ENCODE peak calls at places on chromosomes 2 and 18, in nine cellular contexts. I, P, B, Y, R, M, O, A and L are unnamed samples.

GRCh38 chr2:225013432-225014048 is 28.7 kb downstream of the DOCK10 start:
- DNase-seq in I (no peak), P (no peak), B (no peak), Y (no peak), R (peak), M (no peak), O (no peak), A (peak), L (no peak)

GRCh38 chr2:240442891-240443715 is 7.6 kb downstream of the GPC1 start:
- DNase-seq in I (no peak), P (no peak), B (no peak), Y (no peak), R (no peak), M (no peak), O (no peak), A (no peak), L (no peak)

GRCh38 chr2:101699939-101700442 is 2.5 kb downstream of the MAP4K4 start:
- DNase-seq in I (no peak), P (no peak), B (no peak), Y (no peak), R (no peak), M (no peak), O (no peak), A (no peak), L (no peak)

GRCh38 chr2:28687640-28688039 is 64.0 kb upstream of the PPP1CB start:
- DNase-seq in I (no peak), P (no peak), B (no peak), Y (no peak), R (no peak), M (no peak), O (no peak), A (no peak), L (no peak)

GRCh38 chr18:28175930-28176673 is 828 bp downstream of the CDH2 start:
- DNase-seq in I (no peak), P (peak), B (no peak), Y (no peak), R (no peak), M (no peak), O (peak), A (peak), L (no peak)

GRCh38 chr2:58845011-58845410 is 603.9 kb upstream of the FANCL start:
- DNase-seq in I (no peak), P (no peak), B (no peak), Y (no peak), R (no peak), M (no peak), O (no peak), A (no peak), L (no peak)

GRCh38 chr18:55161966-55162365 is 202.7 kb upstream of the CCDC68 start:
- DNase-seq in I (no peak), P (no peak), B (no peak), Y (no peak), R (no peak), M (no peak), O (peak), A (no peak), L (no peak)

GRCh38 chr2:238969857-238970256 is 122.0 kb downstream of the TWIST2 start:
- DNase-seq in I (no peak), P (no peak), B (no peak), Y (no peak), R (no peak), M (no peak), O (no peak), A (no peak), L (no peak)

GRCh38 chr18:42159146-42159545 is 204.1 kb downstream of the PIK3C3 start:
- DNase-seq in I (no peak), P (no peak), B (no peak), Y (no peak), R (no peak), M (no peak), O (no peak), A (no peak), L (no peak)

GRCh38 chr2:156339110-156339847 is 6.8 kb upstream of the NR4A2 start:
- DNase-seq in I (no peak), P (no peak), B (no peak), Y (no peak), R (no peak), M (no peak), O (no peak), A (peak), L (no peak)

GRCh38 chr18:43846302-43846701 is 569.0 kb upstream of the SYT4 start:
- DNase-seq in I (no peak), P (no peak), B (no peak), Y (no peak), R (no peak), M (no peak), O (no peak), A (no peak), L (no peak)

GRCh38 chr2:47599171-47599570 is 183.8 kb upstream of the MSH6 start:
- DNase-seq in I (no peak), P (no peak), B (peak), Y (no peak), R (no peak), M (no peak), O (no peak), A (no peak), L (no peak)

GRCh38 chr18:58727776-58728500 is 56.7 kb downstream of the MALT1 start:
- DNase-seq in I (no peak), P (no peak), B (no peak), Y (no peak), R (peak), M (no peak), O (peak), A (no peak), L (no peak)

GRCh38 chr2:174328309-174329156 is 6.2 kb upstream of the SP9 start:
- DNase-seq in I (no peak), P (no peak), B (no peak), Y (no peak), R (no peak), M (no peak), O (no peak), A (peak), L (no peak)

GRCh38 chr2:131044078-131044756 is 49.0 kb downstream of the FAM168B start:
- DNase-seq in I (no peak), P (no peak), B (no peak), Y (no peak), R (no peak), M (no peak), O (no peak), A (no peak), L (no peak)

GRCh38 chr2:171109571-171109970 is 51.1 kb downstream of the TLK1 start:
- DNase-seq in I (no peak), P (no peak), B (no peak), Y (no peak), R (no peak), M (no peak), O (no peak), A (no peak), L (no peak)

GRCh38 chr2:57465067-57465466 is 581.5 kb upstream of the VRK2 start:
- DNase-seq in I (no peak), P (no peak), B (no peak), Y (no peak), R (no peak), M (no peak), O (no peak), A (no peak), L (no peak)

GRCh38 chr2:10835052-10835970 is 22.7 kb upstream of the PDIA6 start:
- DNase-seq in I (peak), P (peak), B (peak), Y (peak), R (peak), M (peak), O (peak), A (peak), L (peak)

GRCh38 chr18:62069556-62069955 is 117.3 kb downstream of the PIGN start:
- DNase-seq in I (no peak), P (no peak), B (no peak), Y (no peak), R (no peak), M (no peak), O (no peak), A (no peak), L (no peak)

GRCh38 chr2:164479460-164479859 is 141.8 kb downstream of the GRB14 start:
- DNase-seq in I (no peak), P (peak), B (no peak), Y (no peak), R (peak), M (peak), O (no peak), A (peak), L (peak)

GRCh38 chr2:2291500-2292260 is 39.4 kb downstream of the MYT1L start:
- DNase-seq in I (no peak), P (peak), B (no peak), Y (no peak), R (no peak), M (no peak), O (peak), A (peak), L (peak)

GRCh38 chr2:235055891-235056516 is 104.2 kb downstream of the SH3BP4 start:
- DNase-seq in I (peak), P (no peak), B (peak), Y (no peak), R (peak), M (peak), O (no peak), A (peak), L (no peak)

GRCh38 chr2:36427790-36428243 is 72.2 kb downstream of the CRIM1 start:
- DNase-seq in I (no peak), P (no peak), B (no peak), Y (no peak), R (no peak), M (no peak), O (no peak), A (peak), L (no peak)

DNA sequence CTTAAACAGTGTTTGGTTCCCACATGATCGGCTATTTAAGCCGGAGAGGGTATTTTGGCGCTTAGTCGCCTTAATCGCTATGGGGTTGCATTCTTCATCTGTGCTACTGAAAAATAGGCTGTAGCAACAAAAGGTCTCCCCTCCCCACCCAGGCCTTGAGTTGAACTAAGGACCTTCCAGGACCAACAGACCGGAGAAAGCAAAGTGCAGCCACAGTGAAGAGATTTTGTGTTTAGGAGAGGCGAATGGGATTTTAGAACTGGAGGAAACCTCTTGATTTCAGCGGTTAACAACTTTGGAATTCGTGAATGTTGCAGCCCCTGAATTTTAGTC is 1.4 kb downstream of the ITGA6 start:
- DNase-seq in I (no peak), P (no peak), B (no peak), Y (no peak), R (no peak), M (no peak), O (no peak), A (no peak), L (no peak)
- H3K27ac ChIP-seq in I (peak), P (peak), B (no peak), Y (peak), R (no peak), M (peak), O (peak), A (peak), L (no peak)

GRCh38 chr18:8607776-8608682 is 1.2 kb upstream of the RAB12 start:
- DNase-seq in I (no peak), P (no peak), B (peak), Y (no peak), R (no peak), M (no peak), O (no peak), A (no peak), L (no peak)
- H3K27ac ChIP-seq in I (peak), P (peak), B (peak), Y (peak), R (no peak), M (peak), O (peak), A (no peak), L (peak)

DNA sequence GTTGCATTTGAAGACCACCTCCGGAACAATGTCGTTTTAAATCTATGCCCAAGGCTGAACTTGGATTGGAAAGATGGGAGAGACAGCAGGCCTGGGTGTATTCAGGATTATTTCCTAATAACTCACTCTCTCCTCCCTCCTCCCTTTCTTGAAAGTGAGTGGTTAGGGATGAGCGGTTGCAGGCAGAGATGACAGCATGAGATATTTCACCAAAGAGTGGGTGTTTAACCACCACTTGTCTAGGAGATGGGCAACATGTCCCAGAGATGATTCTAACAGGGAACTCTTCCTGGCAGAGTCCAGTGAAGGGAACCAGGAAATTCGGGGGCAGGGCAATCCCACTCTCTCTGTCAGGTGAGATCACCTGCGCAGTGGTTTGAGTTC is 123.2 kb downstream of the KCTD1 start:
- DNase-seq in I (no peak), P (no peak), B (no peak), Y (no peak), R (no peak), M (no peak), O (no peak), A (no peak), L (no peak)
- H3K27ac ChIP-seq in I (no peak), P (no peak), B (no peak), Y (no peak), R (no peak), M (no peak), O (no peak), A (peak), L (no peak)

GRCh38 chr18:3025544-3025943 is 12.6 kb upstream of the LPIN2 start:
- DNase-seq in I (no peak), P (no peak), B (no peak), Y (no peak), R (no peak), M (no peak), O (no peak), A (no peak), L (no peak)
- H3K27ac ChIP-seq in I (no peak), P (no peak), B (no peak), Y (no peak), R (no peak), M (no peak), O (peak), A (no peak), L (no peak)

GRCh38 chr2:195899226-195899625 is 169.4 kb downstream of the DNAH7 start:
- DNase-seq in I (no peak), P (no peak), B (no peak), Y (no peak), R (peak), M (no peak), O (no peak), A (no peak), L (no peak)
- H3K27ac ChIP-seq in I (no peak), P (no peak), B (no peak), Y (no peak), R (peak), M (no peak), O (no peak), A (no peak), L (no peak)

GRCh38 chr2:55885944-55886281 is 37.7 kb downstream of the EFEMP1 start:
- DNase-seq in I (no peak), P (no peak), B (no peak), Y (no peak), R (no peak), M (no peak), O (no peak), A (no peak), L (no peak)

GRCh38 chr2:55887906-55888625 is 35.5 kb downstream of the EFEMP1 start:
- DNase-seq in I (no peak), P (no peak), B (no peak), Y (no peak), R (peak), M (no peak), O (no peak), A (peak), L (no peak)

GRCh38 chr2:55888941-55889340 is 34.6 kb downstream of the EFEMP1 start:
- DNase-seq in I (no peak), P (no peak), B (no peak), Y (no peak), R (no peak), M (no peak), O (peak), A (no peak), L (no peak)

GRCh38 chr2:55885129-55885943 is 38.2 kb downstream of the EFEMP1 start:
- DNase-seq in I (no peak), P (no peak), B (no peak), Y (no peak), R (peak), M (no peak), O (no peak), A (peak), L (no peak)

DNA sequence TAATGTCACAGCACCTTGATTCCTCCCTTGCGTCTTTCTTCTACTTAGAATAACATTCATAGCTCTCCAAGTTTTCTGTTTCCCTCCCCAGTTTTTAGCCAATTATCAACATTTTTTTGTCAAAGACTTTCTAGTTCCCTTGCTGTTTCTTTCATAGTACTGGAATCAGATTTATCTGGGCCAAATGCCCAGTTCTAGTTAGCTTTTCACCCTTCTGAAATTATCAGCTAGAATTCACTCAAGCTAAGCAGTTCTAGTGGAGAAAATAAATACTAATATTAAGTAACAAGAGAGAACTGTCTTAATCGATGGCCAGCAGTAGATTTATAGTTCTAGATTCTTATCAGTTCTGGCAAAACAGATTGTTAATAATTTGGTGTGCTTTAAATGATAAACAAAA is 36.2 kb downstream of the EFEMP1 start:
- DNase-seq in I (no peak), P (no peak), B (no peak), Y (no peak), R (no peak), M (no peak), O (no peak), A (no peak), L (no peak)
- H3K27ac ChIP-seq in I (no peak), P (no peak), B (no peak), Y (no peak), R (peak), M (peak), O (peak), A (peak), L (no peak)

DNA sequence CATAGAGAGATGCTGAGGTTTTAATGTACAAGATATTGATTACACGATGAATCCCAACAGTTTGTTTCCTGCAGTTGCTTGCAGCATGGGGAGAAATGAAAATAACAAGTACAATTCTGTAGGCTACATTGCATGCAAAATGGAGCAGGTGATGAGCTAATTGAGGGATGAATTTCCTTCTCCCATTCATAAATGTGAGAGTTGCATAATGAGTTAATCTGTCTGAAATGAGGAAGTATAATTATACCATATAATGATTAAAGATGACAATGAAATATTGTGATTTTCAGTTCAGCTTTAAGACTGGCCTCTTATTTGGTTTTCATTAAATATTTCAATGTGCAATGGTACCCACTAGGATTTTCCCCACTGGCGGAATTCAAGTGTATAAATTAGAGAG is 266.2 kb downstream of the SOCS6 start:
- DNase-seq in I (no peak), P (no peak), B (no peak), Y (no peak), R (no peak), M (no peak), O (no peak), A (no peak), L (no peak)
- H3K27ac ChIP-seq in I (no peak), P (no peak), B (no peak), Y (no peak), R (no peak), M (no peak), O (no peak), A (no peak), L (no peak)

GRCh38 chr18:79395308-79395640 is 456 bp upstream of the NFATC1 start:
- DNase-seq in I (no peak), P (no peak), B (no peak), Y (no peak), R (no peak), M (no peak), O (no peak), A (no peak), L (no peak)
- H3K27ac ChIP-seq in I (peak), P (no peak), B (no peak), Y (no peak), R (no peak), M (peak), O (peak), A (peak), L (no peak)

GRCh38 chr18:46199515-46200147 is 95.4 kb downstream of the HAUS1 start:
- DNase-seq in I (no peak), P (no peak), B (no peak), Y (no peak), R (peak), M (no peak), O (no peak), A (peak), L (no peak)
- H3K27ac ChIP-seq in I (no peak), P (no peak), B (no peak), Y (no peak), R (no peak), M (no peak), O (no peak), A (peak), L (no peak)

GRCh38 chr2:7032371-7032770 is 115.2 kb downstream of the RNF144A start:
- DNase-seq in I (no peak), P (no peak), B (no peak), Y (no peak), R (no peak), M (no peak), O (no peak), A (no peak), L (no peak)
- H3K27ac ChIP-seq in I (no peak), P (peak), B (no peak), Y (no peak), R (no peak), M (no peak), O (no peak), A (no peak), L (no peak)